ENCODE peak calls at places on chromosomes 6 and 20, in nine cellular contexts. U is spleen, K is Panc1, R is upper lobe of right lung, J is left ventricle myocardium inferior, Y is neural progenitor cell, W is GM23338, E is AG04450, A is lung. H is an unnamed sample.

GRCh38 chr6:34521463-34522288 is 34.5 kb downstream of the SPDEF start:
- DNase-seq in U (peak; percentile 56), K (no peak), R (peak; percentile 44), J (peak; percentile 7), Y (no peak), W (no peak), E (no peak), A (no peak), H (no peak)

GRCh38 chr6:163460307-163460782 is 45.8 kb downstream of the QKI start:
- DNase-seq in U (no peak), K (peak; percentile 22), R (no peak), J (no peak), Y (peak; percentile 42), W (no peak), E (no peak), A (no peak), H (no peak)

GRCh38 chr20:11917663-11918062 is at the start of gene BTBD3:
- DNase-seq in U (no peak), K (no peak), R (no peak), J (peak; percentile 66), Y (peak; percentile 16), W (no peak), E (peak; percentile 29), A (peak; percentile 51), H (no peak)

GRCh38 chr6:13908955-13909381 is 15.8 kb upstream of the RNF182 start:
- DNase-seq in U (no peak), K (no peak), R (no peak), J (no peak), Y (peak; percentile 82), W (peak; percentile 85), E (peak; percentile 45), A (peak; percentile 53), H (no peak)

GRCh38 chr6:22322103-22322882 is 25.5 kb upstream of the PRL start:
- DNase-seq in U (no peak), K (no peak), R (no peak), J (no peak), Y (no peak), W (no peak), E (peak; percentile 44), A (no peak), H (no peak)

GRCh38 chr6:145454006-145454405 is 281.3 kb downstream of the EPM2A start:
- DNase-seq in U (no peak), K (no peak), R (no peak), J (no peak), Y (no peak), W (no peak), E (no peak), A (no peak), H (no peak)

GRCh38 chr6:165233089-165233488 is 76.3 kb downstream of the C6orf118 start:
- DNase-seq in U (no peak), K (no peak), R (no peak), J (no peak), Y (no peak), W (no peak), E (no peak), A (no peak), H (no peak)

GRCh38 chr6:119379809-119380208 is 30.2 kb upstream of the MAN1A1 start:
- DNase-seq in U (no peak), K (no peak), R (no peak), J (no peak), Y (no peak), W (no peak), E (no peak), A (no peak), H (no peak)

GRCh38 chr6:38915205-38915925 is 133.2 kb upstream of the GLP1R start:
- DNase-seq in U (no peak), K (no peak), R (no peak), J (no peak), Y (no peak), W (no peak), E (no peak), A (no peak), H (no peak)

GRCh38 chr20:57762531-57763234 is 52.9 kb upstream of the PMEPA1 start:
- DNase-seq in U (peak; percentile 46), K (no peak), R (no peak), J (no peak), Y (no peak), W (no peak), E (no peak), A (no peak), H (no peak)

GRCh38 chr6:130098317-130098716 is 79.9 kb downstream of the L3MBTL3 start:
- DNase-seq in U (no peak), K (no peak), R (no peak), J (no peak), Y (no peak), W (no peak), E (no peak), A (no peak), H (no peak)

GRCh38 chr6:160088069-160088773 is 33.4 kb upstream of the SLC22A1 start:
- DNase-seq in U (no peak), K (no peak), R (no peak), J (peak; percentile 51), Y (peak; percentile 61), W (peak; percentile 71), E (peak; percentile 76), A (peak; percentile 49), H (peak; percentile 18)

GRCh38 chr20:36086767-36087166 is 67.8 kb upstream of the EPB41L1 start:
- DNase-seq in U (no peak), K (no peak), R (peak; percentile 44), J (no peak), Y (no peak), W (no peak), E (no peak), A (no peak), H (no peak)

GRCh38 chr6:35449287-35449881 is 2.8 kb upstream of the FANCE start:
- DNase-seq in U (no peak), K (no peak), R (no peak), J (no peak), Y (peak; percentile 85), W (peak; percentile 93), E (peak; percentile 39), A (no peak), H (no peak)

GRCh38 chr6:5379647-5380242 is 118.4 kb downstream of the FARS2 start:
- DNase-seq in U (no peak), K (peak; percentile 18), R (no peak), J (no peak), Y (peak; percentile 42), W (peak; percentile 84), E (no peak), A (no peak), H (no peak)

GRCh38 chr6:158552055-158552795 is 7.7 kb upstream of the TMEM181 start:
- DNase-seq in U (no peak), K (no peak), R (no peak), J (no peak), Y (no peak), W (no peak), E (no peak), A (no peak), H (no peak)

GRCh38 chr6:121600389-121601233 is 165.2 kb downstream of the GJA1 start:
- DNase-seq in U (no peak), K (no peak), R (no peak), J (no peak), Y (no peak), W (no peak), E (no peak), A (no peak), H (no peak)

GRCh38 chr6:12557760-12558159 is 158.8 kb upstream of the PHACTR1 start:
- DNase-seq in U (no peak), K (no peak), R (no peak), J (no peak), Y (no peak), W (no peak), E (no peak), A (no peak), H (no peak)
- H3K4me3 ChIP-seq in U (no peak overlapping the region), K (no peak overlapping the region), R (no peak overlapping the region), J (no peak overlapping the region), Y (no peak overlapping the region), W (no peak overlapping the region), E (no peak overlapping the region), A (no peak overlapping the region), H (no peak overlapping the region)

GRCh38 chr6:64985726-64986125 is 721.3 kb downstream of the EYS start:
- DNase-seq in U (no peak), K (no peak), R (no peak), J (no peak), Y (no peak), W (no peak), E (no peak), A (no peak), H (no peak)
- TF ChIP-seq CTCF in U (no peak), K (no peak), R (no peak), J (no peak), Y (no peak), W (no peak), E (no peak), A (no peak), H (no peak)

DNA sequence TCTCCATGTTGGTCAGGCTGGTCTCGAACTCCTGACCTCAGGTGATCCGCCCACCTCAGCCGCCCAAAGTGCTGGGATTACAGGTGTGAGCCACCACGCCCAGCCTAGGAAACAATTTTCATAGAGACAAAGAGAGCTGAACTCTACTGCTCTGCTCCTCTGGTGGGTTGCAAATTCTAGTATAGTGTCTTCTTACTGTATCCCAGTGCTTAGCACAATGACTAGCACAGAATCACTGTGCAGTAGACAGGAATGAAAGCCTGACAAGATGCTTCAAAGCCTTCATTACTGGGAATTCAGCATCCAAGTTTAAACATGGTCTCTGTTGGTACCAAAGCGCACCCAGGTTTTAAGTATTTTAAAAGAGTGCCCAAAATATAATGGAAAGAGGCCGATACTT is 96.5 kb upstream of the SALL4 start:
- DNase-seq in U (no peak), K (no peak), R (no peak), J (no peak), Y (no peak), W (no peak), E (no peak), A (no peak), H (no peak)
- H3K27me3 ChIP-seq in U (no peaks in the 10 kb centered on the region), K (no peaks in the 10 kb centered on the region), R (peaks cover 4% of the 10 kb centered on the region), J (peaks cover 28% of the 10 kb centered on the region), Y (no peaks in the 10 kb centered on the region), W (no peaks in the 10 kb centered on the region), E (no peaks in the 10 kb centered on the region), A (no peaks in the 10 kb centered on the region), H (no peaks in the 10 kb centered on the region)

GRCh38 chr20:24785141-24785924 is 163.7 kb upstream of the CST7 start:
- DNase-seq in U (peak; percentile 54), K (no peak), R (no peak), J (no peak), Y (no peak), W (no peak), E (no peak), A (no peak), H (no peak)

GRCh38 chr20:24784607-24785006 is 164.5 kb upstream of the CST7 start:
- DNase-seq in U (peak; percentile 28), K (no peak), R (peak; percentile 11), J (no peak), Y (no peak), W (no peak), E (no peak), A (no peak), H (no peak)

GRCh38 chr20:24782801-24783630 is 166.1 kb upstream of the CST7 start:
- DNase-seq in U (peak; percentile 56), K (no peak), R (peak; percentile 52), J (no peak), Y (peak; percentile 21), W (peak; percentile 39), E (no peak), A (no peak), H (no peak)

GRCh38 chr20:24782221-24782620 is 166.8 kb upstream of the CST7 start:
- DNase-seq in U (peak; percentile 35), K (no peak), R (peak; percentile 6), J (no peak), Y (no peak), W (no peak), E (no peak), A (no peak), H (no peak)

GRCh38 chr20:24783631-24784492 is 165.2 kb upstream of the CST7 start:
- DNase-seq in U (peak; percentile 62), K (no peak), R (peak; percentile 35), J (no peak), Y (peak; percentile 17), W (peak; percentile 61), E (no peak), A (no peak), H (no peak)
- H3K4me3 ChIP-seq in U (no peak overlapping the region), K (no peak overlapping the region), R (no peak overlapping the region), J (no peak overlapping the region), Y (no peak overlapping the region), W (no peak overlapping the region), E (no peak overlapping the region), A (no peak overlapping the region), H (no peak overlapping the region)

H was measured in kidney epithelial cell.